ENCODE peak calls at places on chromosome 6, in six cellular contexts. R, L, U, J, Q and O are unnamed samples.

GRCh38 chr6:147604373-147604772 is 95.9 kb downstream of the SAMD5 start:
- DNase-seq in R (peak), L (no peak), U (no peak), J (no peak), Q (no peak), O (no peak)

GRCh38 chr6:31293343-31293742 is 21.5 kb upstream of the HLA-C start:
- DNase-seq in R (peak), L (peak), U (no peak), J (no peak), Q (peak), O (peak)

GRCh38 chr6:162973141-162973872 is 245.5 kb downstream of the PACRG start:
- DNase-seq in R (peak), L (no peak), U (no peak), J (no peak), Q (no peak), O (no peak)

GRCh38 chr6:4732691-4733315 is 43.4 kb upstream of the CDYL start:
- DNase-seq in R (peak), L (peak), U (no peak), J (peak), Q (peak), O (peak)

GRCh38 chr6:139290787-139291294 is 957 bp downstream of the TXLNB start:
- DNase-seq in R (peak), L (peak), U (no peak), J (no peak), Q (peak), O (no peak)

GRCh38 chr6:42690151-42690702 is 32.2 kb downstream of the PRPH2 start:
- DNase-seq in R (peak), L (peak), U (no peak), J (no peak), Q (no peak), O (no peak)

GRCh38 chr6:157047951-157048350 is 270.8 kb downstream of the ARID1B start:
- DNase-seq in R (peak), L (peak), U (no peak), J (no peak), Q (peak), O (no peak)

GRCh38 chr6:153131037-153131981 is at the start of gene RGS17:
- DNase-seq in R (peak), L (peak), U (no peak), J (peak), Q (peak), O (peak)

GRCh38 chr6:26556263-26557070 is 18.3 kb downstream of the HMGN4 start:
- DNase-seq in R (peak), L (peak), U (no peak), J (peak), Q (peak), O (peak)

GRCh38 chr6:109236140-109237081 is 141.1 kb downstream of the CEP57L1 start:
- DNase-seq in R (no peak), L (no peak), U (no peak), J (no peak), Q (no peak), O (no peak)

GRCh38 chr6:169890049-169890448 is 138.6 kb downstream of the ERMARD start:
- DNase-seq in R (no peak), L (no peak), U (no peak), J (peak), Q (no peak), O (no peak)

GRCh38 chr6:7151381-7151780 is 43.6 kb downstream of the RREB1 start:
- DNase-seq in R (no peak), L (no peak), U (no peak), J (no peak), Q (no peak), O (no peak)

GRCh38 chr6:28635547-28636158 is 110.0 kb downstream of the GPX5 start:
- DNase-seq in R (no peak), L (no peak), U (no peak), J (peak), Q (no peak), O (no peak)

GRCh38 chr6:13005994-13006393 is 289.4 kb downstream of the PHACTR1 start:
- DNase-seq in R (no peak), L (no peak), U (no peak), J (peak), Q (no peak), O (no peak)

GRCh38 chr6:5905431-5906339 is 101.0 kb downstream of the NRN1 start:
- DNase-seq in R (peak), L (peak), U (no peak), J (no peak), Q (peak), O (no peak)

GRCh38 chr6:69881322-69882151 is 15.2 kb downstream of the COL19A1 start:
- DNase-seq in R (no peak), L (no peak), U (no peak), J (no peak), Q (no peak), O (no peak)

GRCh38 chr6:135675862-135676261 is 175.6 kb upstream of the PDE7B start:
- DNase-seq in R (peak), L (peak), U (no peak), J (peak), Q (peak), O (peak)

GRCh38 chr6:125046107-125046925 is 84.1 kb downstream of the RNF217 start:
- DNase-seq in R (no peak), L (no peak), U (no peak), J (no peak), Q (peak), O (no peak)

GRCh38 chr6:126140015-126140414 is 153.7 kb downstream of the TRMT11 start:
- DNase-seq in R (no peak), L (no peak), U (no peak), J (no peak), Q (no peak), O (no peak)

GRCh38 chr6:166707045-166707444 is 80.0 kb upstream of the RPS6KA2 start:
- DNase-seq in R (peak), L (peak), U (no peak), J (peak), Q (peak), O (peak)

GRCh38 chr6:105844275-105844848 is 241.8 kb upstream of the PRDM1 start:
- DNase-seq in R (no peak), L (peak), U (no peak), J (no peak), Q (no peak), O (no peak)

GRCh38 chr6:157800420-157801237 is 22.4 kb upstream of the SNX9 start:
- DNase-seq in R (peak), L (peak), U (no peak), J (no peak), Q (peak), O (no peak)

GRCh38 chr6:83265384-83265783 is 72.2 kb downstream of the RWDD2A start:
- DNase-seq in R (peak), L (peak), U (no peak), J (no peak), Q (peak), O (no peak)

GRCh38 chr6:25334793-25335192 is 55.6 kb downstream of the CARMIL1 start:
- DNase-seq in R (no peak), L (no peak), U (no peak), J (no peak), Q (no peak), O (no peak)

GRCh38 chr6:25340854-25341552 is 61.8 kb downstream of the CARMIL1 start:
- DNase-seq in R (no peak), L (no peak), U (no peak), J (no peak), Q (no peak), O (no peak)

GRCh38 chr6:25337004-25337403 is 57.8 kb downstream of the CARMIL1 start:
- DNase-seq in R (no peak), L (peak), U (no peak), J (no peak), Q (peak), O (no peak)

GRCh38 chr6:25340421-25340820 is 61.2 kb downstream of the CARMIL1 start:
- DNase-seq in R (no peak), L (no peak), U (no peak), J (no peak), Q (no peak), O (no peak)

DNA sequence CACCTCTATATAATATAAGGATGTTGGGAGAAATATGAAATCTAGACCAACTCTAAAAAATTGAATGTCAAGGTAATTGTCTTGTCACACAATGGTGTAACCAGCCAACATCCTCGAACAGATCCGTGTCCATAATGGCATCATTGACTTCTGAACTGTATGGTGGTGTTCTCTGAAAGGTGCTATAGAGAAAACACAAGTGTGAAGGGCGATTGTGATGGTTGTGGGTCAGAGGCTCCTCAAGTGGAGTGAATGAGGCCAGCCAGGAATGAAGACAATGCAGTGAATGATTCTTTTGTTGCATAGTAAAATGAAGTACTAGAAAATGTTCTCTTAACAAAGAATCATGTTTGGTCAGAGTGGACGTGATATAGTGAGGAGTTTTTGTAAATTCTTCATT is 58.3 kb downstream of the CARMIL1 start:
- DNase-seq in R (no peak), L (no peak), U (no peak), J (no peak), Q (no peak), O (no peak)
- TF ChIP-seq CTCF in R (no peak), L (no peak), U (no peak), J (no peak), Q (no peak), O (no peak)

DNA sequence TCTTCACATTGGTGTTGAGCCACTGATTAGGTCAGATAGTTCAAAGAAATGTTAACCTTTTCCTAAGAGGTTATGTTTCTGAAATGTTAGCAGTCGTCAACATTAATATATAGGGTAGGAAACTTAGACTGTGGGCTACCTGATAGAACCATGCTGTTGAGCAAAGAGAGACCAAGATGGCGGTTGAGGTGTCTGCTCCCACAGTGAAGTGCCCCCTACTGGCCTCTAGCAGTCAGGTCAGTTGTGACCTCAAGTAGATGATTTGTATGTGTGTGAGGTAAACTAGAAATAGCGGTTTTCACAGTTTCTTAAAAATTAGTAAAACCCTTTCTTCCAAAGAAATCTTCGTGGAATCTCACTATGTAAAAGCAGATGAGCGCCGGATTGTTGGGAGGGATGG is 40.3 kb downstream of the MTHFD1L start:
- DNase-seq in R (no peak), L (peak), U (no peak), J (no peak), Q (no peak), O (no peak)
- TF ChIP-seq CTCF in R (peak), L (peak), U (no peak), J (peak), Q (peak), O (no peak)

GRCh38 chr6:1212919-1213318 is 99.0 kb upstream of the FOXQ1 start:
- DNase-seq in R (peak), L (no peak), U (no peak), J (no peak), Q (no peak), O (no peak)

GRCh38 chr6:1216488-1216974 is 95.4 kb upstream of the FOXQ1 start:
- DNase-seq in R (no peak), L (no peak), U (no peak), J (no peak), Q (no peak), O (no peak)

GRCh38 chr6:1215884-1216487 is 95.9 kb upstream of the FOXQ1 start:
- DNase-seq in R (no peak), L (no peak), U (no peak), J (no peak), Q (no peak), O (no peak)

DNA sequence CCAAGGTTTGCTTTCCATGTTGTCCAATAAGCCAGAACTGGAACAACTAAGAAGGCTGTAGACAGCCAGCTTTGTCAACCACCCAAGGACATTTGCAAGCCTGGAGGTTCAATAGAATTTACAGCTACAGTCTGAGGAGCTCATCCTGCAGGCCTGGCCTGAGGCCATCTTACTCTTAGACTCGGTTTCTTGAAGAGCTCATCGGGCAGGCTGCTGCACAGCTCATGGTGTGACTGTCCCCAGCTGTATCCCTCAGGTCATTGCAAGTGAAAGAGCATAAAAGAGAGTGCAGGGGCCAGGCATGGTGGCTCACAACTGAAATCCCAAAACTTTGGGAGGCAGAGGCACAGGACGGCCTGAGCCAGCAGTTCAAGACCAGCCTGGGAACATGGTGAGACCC is 96.9 kb upstream of the FOXQ1 start:
- DNase-seq in R (no peak), L (no peak), U (no peak), J (no peak), Q (no peak), O (no peak)
- TF ChIP-seq CTCF in R (no peak), L (no peak), U (no peak), J (no peak), Q (no peak), O (no peak)

GRCh38 chr6:131182991-131183425 is 47.7 kb downstream of the AKAP7 start:
- DNase-seq in R (peak), L (peak), U (no peak), J (no peak), Q (peak), O (peak)
- TF ChIP-seq CTCF in R (peak), L (peak), U (peak), J (peak), Q (peak), O (no peak)